ENCODE peak calls at places on chromosomes 7 and 10, in five cellular contexts. T is RWPE2; Q is NCI-H1417; D is iris pigment epithelial cell; I is activated effector memory CD4-positive, alpha-beta T cell treated with anti-CD3 and anti-CD28 coated beads, Interleukin-2, amount 50 U/mL, for 16 hours. N is an unnamed sample.

GRCh38 chr10:132811891-132812481 is 26.0 kb upstream of the NKX6-2 start:
- DNase-seq in D (no peak), Q (no peak), T (no peak), I (no peak), N (no peak)

GRCh38 chr10:103069453-103070331 is 123.4 kb downstream of the NT5C2 start:
- DNase-seq in T (no peak), I (peak), D (peak), Q (peak), N (peak)

GRCh38 chr10:64733980-64734379 is 1212.8 kb downstream of the REEP3 start:
- DNase-seq in Q (peak), D (peak), T (no peak), I (no peak), N (no peak)

GRCh38 chr10:22927661-22928403 is at the start of gene ARMC3:
- DNase-seq in T (peak), I (peak), D (peak), Q (peak), N (peak)

GRCh38 chr7:80934286-80934685 is 15.4 kb upstream of the SEMA3C start:
- DNase-seq in T (no peak), Q (no peak), I (no peak), D (peak), N (peak)

GRCh38 chr7:117564080-117564479 is 84.3 kb downstream of the CFTR start:
- DNase-seq in T (no peak), I (no peak), Q (no peak), D (no peak), N (no peak)

GRCh38 chr10:110566472-110567200 is 859 bp upstream of the SMC3 start:
- DNase-seq in D (no peak), T (no peak), I (no peak), Q (peak), N (peak)

GRCh38 chr10:72097448-72098300 is 9.3 kb upstream of the SPOCK2 start:
- DNase-seq in T (no peak), Q (no peak), I (no peak), D (peak), N (peak)

GRCh38 chr7:155644971-155645509 is 579 bp downstream of the RBM33 start:
- DNase-seq in D (peak), I (peak), Q (peak), T (no peak), N (peak)

GRCh38 chr7:6093375-6093774 is 62.2 kb downstream of the ANKRD61 start:
- DNase-seq in D (no peak), Q (no peak), I (no peak), T (no peak), N (no peak)

GRCh38 chr10:79001082-79001885 is 67.5 kb upstream of the ZMIZ1 start:
- DNase-seq in T (no peak), Q (no peak), I (no peak), D (peak), N (peak)

GRCh38 chr7:80882213-80882801 is 36.5 kb downstream of the SEMA3C start:
- DNase-seq in T (no peak), I (no peak), Q (no peak), D (peak), N (peak)

GRCh38 chr7:113086431-113086888 is at the start of gene GPR85:
- DNase-seq in T (no peak), Q (peak), I (peak), D (peak), N (peak)

GRCh38 chr7:44608916-44609648 is 2.7 kb downstream of the OGDH start:
- DNase-seq in D (peak), Q (no peak), T (no peak), I (no peak), N (peak)

GRCh38 chr7:46179211-46179610 is 258.1 kb upstream of the IGFBP3 start:
- DNase-seq in D (peak), T (no peak), I (no peak), Q (no peak), N (peak)

GRCh38 chr10:11197854-11198253 is 180.2 kb downstream of the CELF2 start:
- DNase-seq in D (no peak), T (no peak), I (no peak), Q (no peak), N (no peak)

GRCh38 chr10:71086439-71087080 is 125.8 kb upstream of the UNC5B start:
- DNase-seq in T (no peak), I (peak), Q (peak), D (no peak), N (no peak)

GRCh38 chr10:89810908-89811515 is 109.6 kb downstream of the KIF20B start:
- DNase-seq in Q (peak), D (no peak), I (no peak), T (no peak), N (no peak)

GRCh38 chr7:1248459-1249131 is 15.9 kb downstream of the UNCX start:
- DNase-seq in T (no peak), Q (peak), D (no peak), I (no peak), N (no peak)

GRCh38 chr7:75650671-75651070 is 88.1 kb downstream of the HIP1 start:
- DNase-seq in Q (peak), T (no peak), I (no peak), D (no peak), N (no peak)

GRCh38 chr7:117188949-117189348 is 133.9 kb downstream of the WNT2 start:
- DNase-seq in I (no peak), D (peak), Q (no peak), T (no peak), N (peak)

GRCh38 chr7:21923663-21924062 is 22.0 kb downstream of the CDCA7L start:
- DNase-seq in T (no peak), I (no peak), D (peak), Q (peak), N (no peak)

GRCh38 chr7:134290286-134290685 is 26.4 kb downstream of the SLC35B4 start:
- DNase-seq in T (no peak), D (peak), Q (no peak), I (no peak), N (peak)

GRCh38 chr10:109914966-109915365 is 8.3 kb downstream of the XPNPEP1 start:
- DNase-seq in I (no peak), Q (no peak), D (peak), T (no peak), N (peak)

N was measured in GM23248.